ENCODE peak calls at places on chromosomes 4 and X, in four cellular contexts. J, C, N and A are unnamed samples.

GRCh38 chr4:76538296-76538695 is 103.3 kb downstream of the SHROOM3 start:
- DNase-seq in J (no peak), C (no peak), N (no peak), A (no peak)

GRCh38 chr4:151099976-151100417 is 569 bp downstream of the RPS3A start:
- DNase-seq in J (no peak), C (no peak), N (no peak), A (no peak)

GRCh38 chr4:1621996-1622637 is 62.0 kb downstream of the FAM53A start:
- DNase-seq in J (no peak), C (no peak), N (no peak), A (no peak)

GRCh38 chrX:56802921-56803848 is 74.1 kb downstream of the NBDY start:
- DNase-seq in J (peak), C (no peak), N (peak), A (no peak)

GRCh38 chr4:158131037-158131436 is 41.8 kb downstream of the GASK1B start:
- DNase-seq in J (no peak), C (no peak), N (no peak), A (no peak)

GRCh38 chrX:2502120-2502667 is 1.4 kb upstream of the DHRSX start:
- DNase-seq in J (no peak), C (no peak), N (no peak), A (no peak)

GRCh38 chr4:10077492-10078335 is 38.9 kb downstream of the WDR1 start:
- DNase-seq in J (peak), C (peak), N (no peak), A (no peak)

GRCh38 chr4:67746797-67747495 is 7.2 kb downstream of the GNRHR start:
- DNase-seq in J (peak), C (no peak), N (no peak), A (no peak)

GRCh38 chr4:95095352-95095974 is 337.7 kb downstream of the BMPR1B start:
- DNase-seq in J (peak), C (no peak), N (no peak), A (no peak)

GRCh38 chrX:72305286-72306084 is at the start of gene CITED1:
- DNase-seq in J (no peak), C (peak), N (no peak), A (no peak)

GRCh38 chr4:143251781-143252180 is 67.1 kb downstream of the USP38 start:
- DNase-seq in J (peak), C (no peak), N (no peak), A (no peak)

GRCh38 chrX:136353519-136354095 is 52.8 kb downstream of the ADGRG4 start:
- DNase-seq in J (peak), C (no peak), N (no peak), A (no peak)

GRCh38 chr4:2070421-2071251 is 11.5 kb downstream of the NAT8L start:
- DNase-seq in J (no peak), C (peak), N (no peak), A (no peak)

GRCh38 chr4:73653695-73654106 is 33.5 kb upstream of the RASSF6 start:
- DNase-seq in J (peak), C (no peak), N (no peak), A (peak)

GRCh38 chrX:68079961-68080360 is 353.3 kb downstream of the OPHN1 start:
- DNase-seq in J (no peak), C (no peak), N (no peak), A (no peak)

DNA sequence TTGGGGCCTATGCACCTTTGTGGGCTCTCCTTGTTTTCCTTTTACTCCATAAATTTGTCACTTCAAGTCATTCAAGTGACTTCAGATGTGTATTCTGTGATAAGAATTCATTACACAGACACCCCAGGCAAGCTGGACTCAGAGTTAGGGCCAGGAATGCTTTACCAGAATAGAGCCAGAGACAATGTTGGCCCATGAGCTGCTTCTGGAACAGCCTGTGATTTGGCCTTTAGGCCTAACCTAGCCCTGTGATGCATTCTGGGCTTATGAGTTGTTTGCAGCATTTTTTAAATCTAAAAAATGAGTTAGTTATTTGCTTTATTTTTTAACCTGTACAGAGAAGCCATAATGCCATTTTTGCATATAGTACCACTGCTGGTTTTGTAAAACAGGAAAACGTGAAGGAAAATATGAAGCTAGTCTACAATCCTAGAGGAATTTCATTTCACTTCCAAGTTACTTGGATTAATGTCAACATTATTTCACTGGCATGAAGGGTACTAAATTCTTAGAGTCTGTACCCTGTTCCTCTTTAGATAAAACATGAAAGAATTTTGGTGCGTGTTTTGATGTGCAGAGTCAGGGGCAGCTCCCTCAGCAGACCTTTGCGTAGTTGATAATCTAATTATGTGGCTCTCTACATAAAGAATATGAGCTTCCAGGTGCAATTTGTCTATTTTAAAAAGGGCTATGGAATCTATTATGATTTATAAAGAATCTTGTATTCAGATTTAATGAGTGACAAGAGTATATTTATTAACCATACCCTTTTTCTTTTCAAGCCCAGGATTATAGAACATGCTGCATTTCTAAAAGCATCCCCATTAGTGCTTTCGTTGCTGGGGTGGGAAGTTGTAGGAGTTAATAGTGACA is 84.7 kb downstream of the ARHGAP10 start:
- DNase-seq in J (no peak), C (no peak), N (no peak), A (no peak)
- H3K27ac ChIP-seq in J (no peak), C (peak), N (no peak), A (no peak)

DNA sequence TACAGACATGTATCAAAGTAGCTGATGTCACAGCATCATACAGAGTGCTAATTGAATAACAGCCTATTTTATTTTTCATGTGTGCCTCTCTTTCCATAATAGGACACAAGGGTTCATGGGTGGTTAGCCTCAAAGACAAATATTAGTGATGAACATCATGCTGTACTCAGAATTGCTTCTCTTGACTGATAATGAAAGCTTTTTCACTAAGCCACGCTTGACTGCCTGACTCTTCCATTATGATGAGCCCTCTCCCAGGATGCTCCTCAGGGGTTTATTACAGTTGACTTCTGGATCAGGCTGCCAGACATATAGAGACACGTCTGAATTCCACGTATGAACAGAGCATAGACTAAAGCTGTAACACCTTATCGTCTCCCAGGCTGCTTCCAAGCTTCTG is 2757.5 kb downstream of the PCDH7 start:
- DNase-seq in J (no peak), C (no peak), N (no peak), A (no peak)
- H3K27ac ChIP-seq in J (no peak), C (no peak), N (no peak), A (no peak)

DNA sequence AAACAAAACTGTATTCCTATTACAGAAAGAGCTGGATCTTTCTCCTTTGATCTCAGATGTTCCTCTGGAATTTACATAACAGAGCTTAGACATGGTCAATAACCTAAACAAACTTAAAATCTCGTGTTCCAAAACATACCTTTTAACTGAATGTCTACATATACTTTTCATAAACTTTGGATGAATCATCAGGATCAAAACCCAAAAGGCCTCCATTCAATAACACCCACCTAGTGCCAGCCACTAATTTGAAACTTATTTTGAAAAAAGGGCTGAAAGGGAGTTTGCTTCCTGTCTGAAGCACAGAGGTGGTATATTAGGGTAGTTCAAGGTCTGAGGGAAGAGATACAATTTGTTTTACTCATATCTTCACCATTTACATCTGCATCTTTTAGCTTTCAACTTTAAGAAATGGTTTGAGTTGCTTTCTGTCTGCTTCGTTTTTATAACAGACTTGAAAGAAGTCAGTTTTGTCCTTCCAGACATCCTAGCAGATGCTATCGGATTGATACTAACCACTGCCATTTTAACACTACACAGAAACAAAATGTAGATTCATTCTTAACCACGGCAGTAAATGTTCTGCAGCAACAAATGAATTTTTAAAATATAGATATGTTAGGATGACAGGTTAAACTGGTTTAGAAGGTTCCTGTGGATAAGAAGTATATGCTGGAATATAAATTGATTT is 242.8 kb upstream of the DKK2 start:
- DNase-seq in J (no peak), C (no peak), N (no peak), A (no peak)
- H3K27ac ChIP-seq in J (no peak), C (no peak), N (no peak), A (no peak)

GRCh38 chr4:57100979-57101629 is 9.1 kb downstream of the IGFBP7 start:
- DNase-seq in J (no peak), C (no peak), N (no peak), A (no peak)
- H3K27ac ChIP-seq in J (no peak), C (no peak), N (no peak), A (no peak)

GRCh38 chrX:46582325-46582724 is 8.8 kb downstream of the CHST7 start:
- DNase-seq in J (peak), C (no peak), N (no peak), A (no peak)
- H3K27ac ChIP-seq in J (no peak), C (no peak), N (no peak), A (no peak)